ENCODE peak calls at places on chromosomes 5 and 9, in six cellular contexts. One of them, this sample, is unnamed.

GRCh38 chr5:37615184-37615583 is 224.7 kb downstream of the GDNF start:
- DNase-seq in dermis microvascular lymphatic vessel endothelial cell: peak
- DNase-seq in activated T-helper 9 cell treated with anti-CD3 and anti-CD28 coated beads, Interleukin-2, amount 50 U/mL, for 16 hours: no peak
- DNase-seq in NCI-H510A treated with DMSO at 0.1 percent for 48 hours: no peak
- DNase-seq in PC-3: no peak
- DNase-seq in neuronal stem cell: no peak
- DNase-seq in this sample: peak

GRCh38 chr9:9950813-9951212 is 662.0 kb downstream of the PTPRD start:
- DNase-seq in dermis microvascular lymphatic vessel endothelial cell: no peak
- DNase-seq in activated T-helper 9 cell treated with anti-CD3 and anti-CD28 coated beads, Interleukin-2, amount 50 U/mL, for 16 hours: no peak
- DNase-seq in NCI-H510A treated with DMSO at 0.1 percent for 48 hours: no peak
- DNase-seq in PC-3: no peak
- DNase-seq in neuronal stem cell: no peak
- DNase-seq in this sample: no peak

GRCh38 chr5:176679365-176680225 is 32.3 kb downstream of the TSPAN17 start:
- DNase-seq in dermis microvascular lymphatic vessel endothelial cell: no peak
- DNase-seq in activated T-helper 9 cell treated with anti-CD3 and anti-CD28 coated beads, Interleukin-2, amount 50 U/mL, for 16 hours: no peak
- DNase-seq in NCI-H510A treated with DMSO at 0.1 percent for 48 hours: no peak
- DNase-seq in PC-3: no peak
- DNase-seq in neuronal stem cell: no peak
- DNase-seq in this sample: no peak

GRCh38 chr5:135126688-135127603 is 92.9 kb upstream of the PITX1 start:
- DNase-seq in dermis microvascular lymphatic vessel endothelial cell: no peak
- DNase-seq in activated T-helper 9 cell treated with anti-CD3 and anti-CD28 coated beads, Interleukin-2, amount 50 U/mL, for 16 hours: no peak
- DNase-seq in NCI-H510A treated with DMSO at 0.1 percent for 48 hours: no peak
- DNase-seq in PC-3: peak
- DNase-seq in neuronal stem cell: no peak
- DNase-seq in this sample: no peak

GRCh38 chr5:90421136-90421535 is 11.6 kb upstream of the CETN3 start:
- DNase-seq in dermis microvascular lymphatic vessel endothelial cell: no peak
- DNase-seq in activated T-helper 9 cell treated with anti-CD3 and anti-CD28 coated beads, Interleukin-2, amount 50 U/mL, for 16 hours: no peak
- DNase-seq in NCI-H510A treated with DMSO at 0.1 percent for 48 hours: no peak
- DNase-seq in PC-3: peak
- DNase-seq in neuronal stem cell: no peak
- DNase-seq in this sample: no peak

GRCh38 chr5:169416583-169417196 is 115.8 kb upstream of the SLIT3 start:
- DNase-seq in dermis microvascular lymphatic vessel endothelial cell: no peak
- DNase-seq in activated T-helper 9 cell treated with anti-CD3 and anti-CD28 coated beads, Interleukin-2, amount 50 U/mL, for 16 hours: no peak
- DNase-seq in NCI-H510A treated with DMSO at 0.1 percent for 48 hours: no peak
- DNase-seq in PC-3: no peak
- DNase-seq in neuronal stem cell: no peak
- DNase-seq in this sample: no peak

GRCh38 chr5:179439181-179439990 is 94.1 kb upstream of the ADAMTS2 start:
- DNase-seq in dermis microvascular lymphatic vessel endothelial cell: no peak
- DNase-seq in activated T-helper 9 cell treated with anti-CD3 and anti-CD28 coated beads, Interleukin-2, amount 50 U/mL, for 16 hours: no peak
- DNase-seq in NCI-H510A treated with DMSO at 0.1 percent for 48 hours: no peak
- DNase-seq in PC-3: no peak
- DNase-seq in neuronal stem cell: no peak
- DNase-seq in this sample: no peak

GRCh38 chr5:88889165-88890069 is 6.4 kb upstream of the MEF2C start:
- DNase-seq in dermis microvascular lymphatic vessel endothelial cell: no peak
- DNase-seq in activated T-helper 9 cell treated with anti-CD3 and anti-CD28 coated beads, Interleukin-2, amount 50 U/mL, for 16 hours: no peak
- DNase-seq in NCI-H510A treated with DMSO at 0.1 percent for 48 hours: no peak
- DNase-seq in PC-3: peak
- DNase-seq in neuronal stem cell: no peak
- DNase-seq in this sample: no peak

GRCh38 chr9:37528652-37529072 is 42.9 kb downstream of the POLR1E start:
- DNase-seq in dermis microvascular lymphatic vessel endothelial cell: no peak
- DNase-seq in activated T-helper 9 cell treated with anti-CD3 and anti-CD28 coated beads, Interleukin-2, amount 50 U/mL, for 16 hours: no peak
- DNase-seq in NCI-H510A treated with DMSO at 0.1 percent for 48 hours: peak
- DNase-seq in PC-3: no peak
- DNase-seq in neuronal stem cell: no peak
- DNase-seq in this sample: no peak

GRCh38 chr5:2750026-2750757 is 1.3 kb downstream of the IRX2 start:
- DNase-seq in dermis microvascular lymphatic vessel endothelial cell: no peak
- DNase-seq in activated T-helper 9 cell treated with anti-CD3 and anti-CD28 coated beads, Interleukin-2, amount 50 U/mL, for 16 hours: no peak
- DNase-seq in NCI-H510A treated with DMSO at 0.1 percent for 48 hours: no peak
- DNase-seq in PC-3: no peak
- DNase-seq in neuronal stem cell: no peak
- DNase-seq in this sample: no peak

GRCh38 chr9:127285957-127286356 is 21.4 kb downstream of the GARNL3 start:
- DNase-seq in dermis microvascular lymphatic vessel endothelial cell: no peak
- DNase-seq in activated T-helper 9 cell treated with anti-CD3 and anti-CD28 coated beads, Interleukin-2, amount 50 U/mL, for 16 hours: no peak
- DNase-seq in NCI-H510A treated with DMSO at 0.1 percent for 48 hours: no peak
- DNase-seq in PC-3: no peak
- DNase-seq in neuronal stem cell: no peak
- DNase-seq in this sample: no peak

GRCh38 chr9:83920469-83920941 is 727 bp downstream of the KIF27 start:
- DNase-seq in dermis microvascular lymphatic vessel endothelial cell: peak
- DNase-seq in activated T-helper 9 cell treated with anti-CD3 and anti-CD28 coated beads, Interleukin-2, amount 50 U/mL, for 16 hours: no peak
- DNase-seq in NCI-H510A treated with DMSO at 0.1 percent for 48 hours: peak
- DNase-seq in PC-3: peak
- DNase-seq in neuronal stem cell: no peak
- DNase-seq in this sample: no peak

GRCh38 chr9:23117621-23118020 is 671.0 kb downstream of the DMRTA1 start:
- DNase-seq in dermis microvascular lymphatic vessel endothelial cell: no peak
- DNase-seq in activated T-helper 9 cell treated with anti-CD3 and anti-CD28 coated beads, Interleukin-2, amount 50 U/mL, for 16 hours: no peak
- DNase-seq in NCI-H510A treated with DMSO at 0.1 percent for 48 hours: no peak
- DNase-seq in PC-3: peak
- DNase-seq in neuronal stem cell: no peak
- DNase-seq in this sample: no peak

GRCh38 chr5:179668404-179668803 is 12.4 kb downstream of the CBY3 start:
- DNase-seq in dermis microvascular lymphatic vessel endothelial cell: peak
- DNase-seq in activated T-helper 9 cell treated with anti-CD3 and anti-CD28 coated beads, Interleukin-2, amount 50 U/mL, for 16 hours: peak
- DNase-seq in NCI-H510A treated with DMSO at 0.1 percent for 48 hours: no peak
- DNase-seq in PC-3: peak
- DNase-seq in neuronal stem cell: peak
- DNase-seq in this sample: no peak

GRCh38 chr9:128361296-128361980 is 9.7 kb upstream of the URM1 start:
- DNase-seq in dermis microvascular lymphatic vessel endothelial cell: no peak
- DNase-seq in activated T-helper 9 cell treated with anti-CD3 and anti-CD28 coated beads, Interleukin-2, amount 50 U/mL, for 16 hours: no peak
- DNase-seq in NCI-H510A treated with DMSO at 0.1 percent for 48 hours: no peak
- DNase-seq in PC-3: no peak
- DNase-seq in neuronal stem cell: no peak
- DNase-seq in this sample: no peak

GRCh38 chr9:107213561-107214028 is 69.5 kb upstream of the RAD23B start:
- DNase-seq in dermis microvascular lymphatic vessel endothelial cell: no peak
- DNase-seq in activated T-helper 9 cell treated with anti-CD3 and anti-CD28 coated beads, Interleukin-2, amount 50 U/mL, for 16 hours: no peak
- DNase-seq in NCI-H510A treated with DMSO at 0.1 percent for 48 hours: peak
- DNase-seq in PC-3: peak
- DNase-seq in neuronal stem cell: no peak
- DNase-seq in this sample: peak

GRCh38 chr5:135458921-135459331 is 6.8 kb upstream of the TIFAB start:
- DNase-seq in dermis microvascular lymphatic vessel endothelial cell: no peak
- DNase-seq in activated T-helper 9 cell treated with anti-CD3 and anti-CD28 coated beads, Interleukin-2, amount 50 U/mL, for 16 hours: no peak
- DNase-seq in NCI-H510A treated with DMSO at 0.1 percent for 48 hours: no peak
- DNase-seq in PC-3: peak
- DNase-seq in neuronal stem cell: no peak
- DNase-seq in this sample: no peak

GRCh38 chr9:127706836-127707241 is at the start of gene CFAP157:
- DNase-seq in dermis microvascular lymphatic vessel endothelial cell: peak
- DNase-seq in activated T-helper 9 cell treated with anti-CD3 and anti-CD28 coated beads, Interleukin-2, amount 50 U/mL, for 16 hours: no peak
- DNase-seq in NCI-H510A treated with DMSO at 0.1 percent for 48 hours: peak
- DNase-seq in PC-3: no peak
- DNase-seq in neuronal stem cell: no peak
- DNase-seq in this sample: no peak

GRCh38 chr9:137759649-137760321 is 117.8 kb upstream of the CACNA1B start:
- DNase-seq in dermis microvascular lymphatic vessel endothelial cell: no peak
- DNase-seq in activated T-helper 9 cell treated with anti-CD3 and anti-CD28 coated beads, Interleukin-2, amount 50 U/mL, for 16 hours: no peak
- DNase-seq in NCI-H510A treated with DMSO at 0.1 percent for 48 hours: no peak
- DNase-seq in PC-3: no peak
- DNase-seq in neuronal stem cell: peak
- DNase-seq in this sample: no peak